ENCODE peak calls at places on chromosome 17, in six cellular contexts. U is transverse colon; H is activated T-cell treated with anti-CD3 and anti-CD28 coated beads, Interleukin-2, amount 50 U/mL, for 4 hours; V is effector CD4-positive, alpha-beta T cell; G is activated CD8-positive, alpha-beta memory T cell treated with anti-CD3 and anti-CD28 coated beads, Interleukin-2, amount 50 U/mL, for 48 hours; M is GM12865. W is an unnamed sample.

GRCh38 chr17:47946929-47947397 is 5.6 kb downstream of the PNPO start:
- DNase-seq in V (peak; percentile 66), U (peak; percentile 90), M (peak; percentile 89), G (peak; percentile 84), H (peak; percentile 68), W (peak; percentile 88)

GRCh38 chr17:82344175-82344907 is 10.8 kb upstream of the SECTM1 start:
- DNase-seq in U (no peak), G (no peak), M (no peak), H (no peak), V (no peak), W (no peak)

GRCh38 chr17:68457168-68457538 is at the start of gene WIPI1:
- DNase-seq in U (peak; percentile 58), G (no peak), M (no peak), H (no peak), V (no peak), W (no peak)

GRCh38 chr17:44197980-44198720 is 1.5 kb downstream of the ATXN7L3 start:
- DNase-seq in U (peak; percentile 49), G (no peak), V (peak; percentile 19), M (peak; percentile 85), H (no peak), W (no peak)

GRCh38 chr17:3551189-3551588 is 6.4 kb downstream of the TRPV3 start:
- DNase-seq in U (peak; percentile 63), M (no peak), H (no peak), V (no peak), G (no peak), W (no peak)

GRCh38 chr17:82923366-82924113 is 83.7 kb upstream of the ZNF750 start:
- DNase-seq in M (no peak), U (no peak), V (no peak), G (no peak), H (no peak), W (no peak)

GRCh38 chr17:9880582-9880999 is 24.5 kb downstream of the RCVRN start:
- DNase-seq in G (no peak), V (no peak), M (peak; percentile 8), U (no peak), H (no peak), W (no peak)

GRCh38 chr17:7218774-7219173 is 862 bp downstream of the DLG4 start:
- DNase-seq in M (no peak), V (no peak), U (no peak), G (no peak), H (no peak), W (no peak)

GRCh38 chr17:29178750-29179231 is 1.4 kb downstream of the MYO18A start:
- DNase-seq in V (no peak), U (peak; percentile 62), M (no peak), H (no peak), G (no peak), W (no peak)

GRCh38 chr17:76894842-76895241 is 26.6 kb downstream of the MGAT5B start:
- DNase-seq in V (no peak), H (no peak), U (no peak), G (no peak), M (no peak), W (no peak)

GRCh38 chr17:83203073-83203471 is 123.7 kb downstream of the METRNL start:
- DNase-seq in V (no peak), U (peak; percentile 38), M (no peak), G (no peak), H (peak; percentile 3), W (no peak)

GRCh38 chr17:79852748-79853147 is 13.5 kb upstream of the CBX4 start:
- DNase-seq in V (no peak), M (no peak), G (no peak), U (peak; percentile 23), H (no peak), W (no peak)

GRCh38 chr17:8073627-8074485 is 13.7 kb downstream of the ALOX12B start:
- DNase-seq in M (peak; percentile 86), G (peak; percentile 95), V (peak; percentile 84), H (peak; percentile 87), U (peak; percentile 79), W (peak; percentile 90)

GRCh38 chr17:68694791-68695485 is 93.8 kb upstream of the FAM20A start:
- DNase-seq in U (no peak), V (no peak), G (no peak), M (no peak), H (no peak), W (no peak)

GRCh38 chr17:37564252-37564651 is 45.0 kb downstream of the SYNRG start:
- DNase-seq in G (no peak), H (no peak), V (no peak), U (no peak), M (no peak), W (no peak)

GRCh38 chr17:30208214-30208613 is 27.3 kb downstream of the SLC6A4 start:
- DNase-seq in G (no peak), H (no peak), U (no peak), V (no peak), M (peak; percentile 31), W (no peak)

GRCh38 chr17:45230787-45231480 is 9.2 kb downstream of the FMNL1 start:
- DNase-seq in V (no peak), M (no peak), H (no peak), U (no peak), G (no peak), W (no peak)

GRCh38 chr17:77829871-77830799 is 128.4 kb upstream of the TNRC6C start:
- DNase-seq in U (no peak), M (no peak), G (no peak), V (no peak), H (no peak), W (no peak)

GRCh38 chr17:42110301-42111264 is 1.9 kb downstream of the DHX58 start:
- DNase-seq in H (no peak), V (no peak), M (no peak), U (no peak), G (no peak), W (no peak)

GRCh38 chr17:76687278-76688164 is 23.2 kb downstream of the MXRA7 start:
- DNase-seq in V (no peak), M (no peak), H (no peak), G (no peak), U (no peak), W (no peak)

GRCh38 chr17:65071861-65072260 is 15.3 kb upstream of the GNA13 start:
- DNase-seq in H (no peak), U (no peak), G (no peak), M (no peak), V (no peak), W (no peak)

GRCh38 chr17:80212962-80213650 is 7.0 kb downstream of the SGSH start:
- DNase-seq in V (no peak), M (no peak), U (no peak), H (no peak), G (no peak), W (no peak)

GRCh38 chr17:79535728-79536025 is 75.2 kb downstream of the RBFOX3 start:
- DNase-seq in G (no peak), U (no peak), M (no peak), V (no peak), H (no peak), W (no peak)

GRCh38 chr17:3894927-3895343 is 2.1 kb upstream of the CAMKK1 start:
- DNase-seq in M (no peak), G (no peak), V (no peak), U (peak; percentile 71), H (no peak), W (no peak)

GRCh38 chr17:67441052-67441738 is 64.1 kb downstream of the PITPNC1 start:
- DNase-seq in G (peak; percentile 68), H (peak; percentile 74), M (peak; percentile 82), U (peak; percentile 40), V (peak; percentile 82), W (no peak)

GRCh38 chr17:78444392-78444791 is 65.9 kb downstream of the PGS1 start:
- DNase-seq in M (no peak), G (no peak), U (no peak), H (no peak), V (no peak), W (no peak)

GRCh38 chr17:58840820-58841612 is 85.4 kb downstream of the PPM1E start:
- DNase-seq in G (no peak), M (no peak), V (no peak), U (no peak), H (no peak), W (no peak)

GRCh38 chr17:79622201-79622601 is 11.3 kb upstream of the RBFOX3 start:
- DNase-seq in G (peak; percentile 10), V (no peak), M (no peak), U (peak; percentile 7), H (peak; percentile 2), W (peak; percentile 11)

GRCh38 chr17:29549169-29549935 is 17.5 kb downstream of the ABHD15 start:
- DNase-seq in G (no peak), H (no peak), M (peak; percentile 60), U (no peak), V (no peak), W (no peak)

GRCh38 chr17:47665655-47666054 is 15.9 kb downstream of the KPNB1 start:
- DNase-seq in U (no peak), V (no peak), G (no peak), H (no peak), M (no peak), W (no peak)

GRCh38 chr17:28755486-28755885 is 11.7 kb downstream of the TRAF4 start:
- DNase-seq in V (no peak), U (no peak), G (no peak), M (no peak), H (no peak), W (no peak)

GRCh38 chr17:40472733-40473452 is 28.5 kb downstream of the TNS4 start:
- DNase-seq in V (no peak), M (no peak), U (no peak), H (no peak), G (no peak), W (no peak)

GRCh38 chr17:6936370-6937028 is 59.4 kb upstream of the ALOX12 start:
- DNase-seq in G (no peak), V (no peak), U (peak; percentile 50), M (peak; percentile 81), H (no peak), W (no peak)

W was measured in iPS-NIHi11.